ENCODE peak calls at places on chromosomes 3 and 15, in six cellular contexts. I is hippocampal formation, W is B cell, Z is left ventricle myocardium superior, Q is GM04503, D is globus pallidus. J is an unnamed sample.
A peak's percentile ranks its signal among the peaks of the same experiment; 100 is the strongest.

GRCh38 chr15:34795267-34796081 is at the start of gene ACTC1:
- DNase-seq in I (no peak), W (no peak), Z (peak; percentile 88), Q (no peak), D (no peak), J (no peak)

GRCh38 chr3:64203216-64203615 is 22.1 kb downstream of the PRICKLE2 start:
- DNase-seq in I (no peak), W (no peak), Z (no peak), Q (no peak), D (no peak), J (no peak)

GRCh38 chr3:77780621-77781020 is 740.7 kb downstream of the ROBO2 start:
- DNase-seq in I (no peak), W (no peak), Z (no peak), Q (no peak), D (no peak), J (no peak)

GRCh38 chr3:176376531-176376930 is 820.8 kb downstream of the TBL1XR1 start:
- DNase-seq in I (no peak), W (no peak), Z (no peak), Q (no peak), D (no peak), J (no peak)

GRCh38 chr3:41898631-41899030 is 63.3 kb downstream of the ULK4 start:
- DNase-seq in I (no peak), W (no peak), Z (no peak), Q (no peak), D (no peak), J (no peak)

GRCh38 chr15:43370310-43370974 is 401 bp downstream of the ZSCAN29 start:
- DNase-seq in I (no peak), W (no peak), Z (peak; percentile 27), Q (no peak), D (peak; percentile 11), J (peak; percentile 25)

GRCh38 chr3:192726386-192726785 is 955 bp downstream of the FGF12 start:
- DNase-seq in I (no peak), W (no peak), Z (no peak), Q (no peak), D (no peak), J (no peak)

GRCh38 chr3:136817448-136817847 is 1.5 kb upstream of the SLC35G2 start:
- DNase-seq in I (no peak), W (no peak), Z (no peak), Q (no peak), D (peak; percentile 44), J (no peak)

GRCh38 chr3:46194868-46195553 is 13.1 kb downstream of the CCR1 start:
- DNase-seq in I (no peak), W (no peak), Z (no peak), Q (no peak), D (no peak), J (no peak)

GRCh38 chr3:156543043-156543555 is 11.8 kb downstream of the SSR3 start:
- DNase-seq in I (no peak), W (no peak), Z (no peak), Q (no peak), D (no peak), J (no peak)

GRCh38 chr15:48334260-48334659 is 3.0 kb downstream of the DUT start:
- DNase-seq in I (no peak), W (no peak), Z (no peak), Q (no peak), D (no peak), J (no peak)

GRCh38 chr3:126582286-126582685 is 23.6 kb upstream of the C3orf22 start:
- DNase-seq in I (no peak), W (no peak), Z (no peak), Q (no peak), D (no peak), J (no peak)

GRCh38 chr3:100080573-100080972 is 33.7 kb downstream of the FILIP1L start:
- DNase-seq in I (no peak), W (no peak), Z (no peak), Q (no peak), D (no peak), J (no peak)

GRCh38 chr15:85667491-85668424 is 127.0 kb downstream of the KLHL25 start:
- DNase-seq in I (no peak), W (peak; percentile 57), Z (no peak), Q (peak; percentile 99), D (peak; percentile 19), J (peak; percentile 65)

GRCh38 chr15:80732148-80732547 is 37.0 kb downstream of the ABHD17C start:
- DNase-seq in I (no peak), W (no peak), Z (no peak), Q (no peak), D (no peak), J (no peak)

GRCh38 chr3:186520957-186521842 is 23.0 kb downstream of the CRYGS start:
- DNase-seq in I (no peak), W (peak; percentile 52), Z (no peak), Q (no peak), D (no peak), J (peak; percentile 50)